ENCODE peak calls at places on chromosomes 2 and 18, in five cellular contexts. One of them, this sample, is unnamed.

GRCh38 chr2:63695583-63695982 is 106.8 kb downstream of the MDH1 start:
- DNase-seq in brain microvascular endothelial cell: no peak
- DNase-seq in IMR-90: no peak
- DNase-seq in GM12865: no peak
- DNase-seq in cardiac muscle cell: no peak
- DNase-seq in this sample: no peak

GRCh38 chr2:108637304-108637669 is 82.0 kb upstream of the RANBP2 start:
- DNase-seq in brain microvascular endothelial cell: peak
- DNase-seq in IMR-90: peak
- DNase-seq in GM12865: peak
- DNase-seq in cardiac muscle cell: peak
- DNase-seq in this sample: peak

GRCh38 chr2:179768765-179769164 is 92.6 kb downstream of the ZNF385B start:
- DNase-seq in brain microvascular endothelial cell: peak
- DNase-seq in IMR-90: peak
- DNase-seq in GM12865: no peak
- DNase-seq in cardiac muscle cell: no peak
- DNase-seq in this sample: peak

GRCh38 chr18:21004721-21005120 is 106.9 kb downstream of the ROCK1 start:
- DNase-seq in brain microvascular endothelial cell: peak
- DNase-seq in IMR-90: peak
- DNase-seq in GM12865: no peak
- DNase-seq in cardiac muscle cell: no peak
- DNase-seq in this sample: peak

GRCh38 chr18:25283769-25284168 is 68.2 kb downstream of the ZNF521 start:
- DNase-seq in brain microvascular endothelial cell: no peak
- DNase-seq in IMR-90: no peak
- DNase-seq in GM12865: no peak
- DNase-seq in cardiac muscle cell: no peak
- DNase-seq in this sample: peak

GRCh38 chr18:58262581-58262980 is 218.6 kb downstream of the NEDD4L start:
- DNase-seq in brain microvascular endothelial cell: no peak
- DNase-seq in IMR-90: no peak
- DNase-seq in GM12865: no peak
- DNase-seq in cardiac muscle cell: no peak
- DNase-seq in this sample: no peak

GRCh38 chr2:68187329-68187728 is 29.6 kb downstream of the PNO1 start:
- DNase-seq in brain microvascular endothelial cell: no peak
- DNase-seq in IMR-90: no peak
- DNase-seq in GM12865: no peak
- DNase-seq in cardiac muscle cell: no peak
- DNase-seq in this sample: no peak

GRCh38 chr2:146228659-146229058 is 1616.2 kb upstream of the ACVR2A start:
- DNase-seq in brain microvascular endothelial cell: no peak
- DNase-seq in IMR-90: no peak
- DNase-seq in GM12865: peak
- DNase-seq in cardiac muscle cell: no peak
- DNase-seq in this sample: no peak

GRCh38 chr2:28570431-28570830 is 74.6 kb downstream of the PLB1 start:
- DNase-seq in brain microvascular endothelial cell: no peak
- DNase-seq in IMR-90: no peak
- DNase-seq in GM12865: no peak
- DNase-seq in cardiac muscle cell: no peak
- DNase-seq in this sample: no peak

GRCh38 chr18:46343940-46344372 is 239.8 kb downstream of the HAUS1 start:
- DNase-seq in brain microvascular endothelial cell: no peak
- DNase-seq in IMR-90: no peak
- DNase-seq in GM12865: peak
- DNase-seq in cardiac muscle cell: no peak
- DNase-seq in this sample: no peak

GRCh38 chr2:54824582-54824981 is 101.1 kb downstream of the EML6 start:
- DNase-seq in brain microvascular endothelial cell: no peak
- DNase-seq in IMR-90: no peak
- DNase-seq in GM12865: no peak
- DNase-seq in cardiac muscle cell: no peak
- DNase-seq in this sample: no peak

GRCh38 chr2:60556441-60556997 is 3.1 kb upstream of the BCL11A start:
- DNase-seq in brain microvascular endothelial cell: no peak
- DNase-seq in IMR-90: no peak
- DNase-seq in GM12865: no peak
- DNase-seq in cardiac muscle cell: no peak
- DNase-seq in this sample: no peak

GRCh38 chr2:9779572-9780264 is 63.6 kb upstream of the TAF1B start:
- DNase-seq in brain microvascular endothelial cell: no peak
- DNase-seq in IMR-90: no peak
- DNase-seq in GM12865: peak
- DNase-seq in cardiac muscle cell: no peak
- DNase-seq in this sample: no peak

GRCh38 chr2:38037757-38038615 is 38.0 kb downstream of the CYP1B1 start:
- DNase-seq in brain microvascular endothelial cell: peak
- DNase-seq in IMR-90: peak
- DNase-seq in GM12865: peak
- DNase-seq in cardiac muscle cell: peak
- DNase-seq in this sample: peak

GRCh38 chr2:62459106-62459505 is 46.9 kb downstream of the TMEM17 start:
- DNase-seq in brain microvascular endothelial cell: no peak
- DNase-seq in IMR-90: no peak
- DNase-seq in GM12865: no peak
- DNase-seq in cardiac muscle cell: no peak
- DNase-seq in this sample: no peak

GRCh38 chr18:7789853-7790552 is 222.9 kb downstream of the PTPRM start:
- DNase-seq in brain microvascular endothelial cell: no peak
- DNase-seq in IMR-90: peak
- DNase-seq in GM12865: no peak
- DNase-seq in cardiac muscle cell: peak
- DNase-seq in this sample: peak

GRCh38 chr2:163711699-163712098 is 24.1 kb downstream of the FIGN start:
- DNase-seq in brain microvascular endothelial cell: no peak
- DNase-seq in IMR-90: no peak
- DNase-seq in GM12865: no peak
- DNase-seq in cardiac muscle cell: no peak
- DNase-seq in this sample: no peak

GRCh38 chr2:130964931-130965330 is 128.2 kb downstream of the ARHGEF4 start:
- DNase-seq in brain microvascular endothelial cell: no peak
- DNase-seq in IMR-90: no peak
- DNase-seq in GM12865: no peak
- DNase-seq in cardiac muscle cell: no peak
- DNase-seq in this sample: no peak

GRCh38 chr18:22432672-22433137 is 15.0 kb upstream of the CTAGE1 start:
- DNase-seq in brain microvascular endothelial cell: peak
- DNase-seq in IMR-90: peak
- DNase-seq in GM12865: no peak
- DNase-seq in cardiac muscle cell: no peak
- DNase-seq in this sample: peak

GRCh38 chr2:181680055-181680936 is at the start of gene NEUROD1:
- DNase-seq in brain microvascular endothelial cell: no peak
- DNase-seq in IMR-90: no peak
- DNase-seq in GM12865: peak
- DNase-seq in cardiac muscle cell: no peak
- DNase-seq in this sample: no peak

GRCh38 chr2:101306410-101306809 is 2.1 kb downstream of the RNF149 start:
- DNase-seq in brain microvascular endothelial cell: no peak
- DNase-seq in IMR-90: no peak
- DNase-seq in GM12865: peak
- DNase-seq in cardiac muscle cell: no peak
- DNase-seq in this sample: peak
- H3K4me3 ChIP-seq in brain microvascular endothelial cell: peak
- H3K4me3 ChIP-seq in IMR-90: peak
- H3K4me3 ChIP-seq in GM12865: peak
- H3K4me3 ChIP-seq in cardiac muscle cell: peak
- H3K4me3 ChIP-seq in this sample: peak

DNA sequence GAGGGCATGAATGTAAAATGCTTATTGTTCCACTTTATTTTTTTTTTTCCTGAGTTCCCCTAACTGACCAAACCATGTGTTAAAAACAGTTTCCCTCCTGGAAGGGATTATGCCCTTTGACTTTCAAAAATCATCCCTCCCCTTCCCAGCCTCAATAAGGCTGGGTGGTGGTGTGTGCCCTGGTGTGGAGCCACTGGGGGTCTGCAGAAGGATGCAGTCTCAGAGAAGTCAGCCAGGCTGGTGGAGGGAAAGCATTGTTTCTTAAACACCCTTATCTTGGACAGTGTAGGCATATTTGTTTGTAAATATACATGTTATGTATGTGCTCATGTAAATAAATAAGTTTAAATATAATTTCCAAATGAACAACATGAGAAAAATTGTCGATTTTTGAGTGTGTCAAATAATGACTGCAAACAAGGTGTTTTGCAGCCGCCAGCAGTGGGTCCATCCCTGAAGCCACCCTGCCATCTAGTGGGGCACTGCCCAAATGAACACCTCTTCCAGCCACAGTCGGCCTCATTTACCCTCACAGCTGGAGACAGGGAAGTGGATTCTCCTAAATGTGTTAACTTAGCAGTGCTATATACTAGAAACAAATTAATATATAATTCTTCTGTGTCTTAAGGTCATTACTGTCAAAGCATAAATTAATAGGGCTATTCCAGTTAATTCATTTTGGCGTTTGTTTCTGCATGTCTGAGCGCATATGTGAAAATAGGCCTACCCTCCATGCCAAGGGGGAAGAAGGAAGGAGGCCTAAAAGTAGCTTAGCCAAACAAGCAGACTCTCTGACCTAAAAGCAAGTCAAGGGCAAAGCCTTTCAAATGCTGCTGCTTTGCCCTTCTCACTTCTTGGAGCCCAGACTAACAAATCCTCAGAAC is 209.6 kb upstream of the PIK3C3 start:
- DNase-seq in brain microvascular endothelial cell: peak
- DNase-seq in IMR-90: peak
- DNase-seq in GM12865: peak
- DNase-seq in cardiac muscle cell: peak
- DNase-seq in this sample: peak
- TF ChIP-seq CTCF in brain microvascular endothelial cell: peak
- TF ChIP-seq CTCF in IMR-90: peak
- TF ChIP-seq CTCF in GM12865: peak
- TF ChIP-seq CTCF in cardiac muscle cell: peak
- TF ChIP-seq CTCF in this sample: peak

GRCh38 chr18:63313409-63313917 is 6.1 kb downstream of the BCL2 start:
- DNase-seq in brain microvascular endothelial cell: no peak
- DNase-seq in IMR-90: no peak
- DNase-seq in GM12865: peak
- DNase-seq in cardiac muscle cell: no peak
- DNase-seq in this sample: no peak
- H3K4me3 ChIP-seq in brain microvascular endothelial cell: no peak
- H3K4me3 ChIP-seq in IMR-90: no peak
- H3K4me3 ChIP-seq in GM12865: peak
- H3K4me3 ChIP-seq in cardiac muscle cell: no peak
- H3K4me3 ChIP-seq in this sample: no peak

GRCh38 chr2:241598487-241598886 is 38.5 kb downstream of the THAP4 start:
- DNase-seq in brain microvascular endothelial cell: no peak
- DNase-seq in IMR-90: no peak
- DNase-seq in GM12865: peak
- DNase-seq in cardiac muscle cell: no peak
- DNase-seq in this sample: no peak

GRCh38 chr2:241598061-241598460 is 38.9 kb downstream of the THAP4 start:
- DNase-seq in brain microvascular endothelial cell: no peak
- DNase-seq in IMR-90: no peak
- DNase-seq in GM12865: no peak
- DNase-seq in cardiac muscle cell: no peak
- DNase-seq in this sample: no peak

GRCh38 chr2:241597561-241597960 is 39.0 kb downstream of the BOK start:
- DNase-seq in brain microvascular endothelial cell: no peak
- DNase-seq in IMR-90: no peak
- DNase-seq in GM12865: no peak
- DNase-seq in cardiac muscle cell: no peak
- DNase-seq in this sample: no peak

GRCh38 chr2:241593271-241593670 is 34.7 kb downstream of the BOK start:
- DNase-seq in brain microvascular endothelial cell: no peak
- DNase-seq in IMR-90: no peak
- DNase-seq in GM12865: no peak
- DNase-seq in cardiac muscle cell: no peak
- DNase-seq in this sample: no peak

GRCh38 chr2:241595600-241596140 is 37.1 kb downstream of the BOK start:
- DNase-seq in brain microvascular endothelial cell: no peak
- DNase-seq in IMR-90: no peak
- DNase-seq in GM12865: no peak
- DNase-seq in cardiac muscle cell: peak
- DNase-seq in this sample: no peak
- TF ChIP-seq CTCF in brain microvascular endothelial cell: peak
- TF ChIP-seq CTCF in IMR-90: peak
- TF ChIP-seq CTCF in GM12865: no peak
- TF ChIP-seq CTCF in cardiac muscle cell: peak
- TF ChIP-seq CTCF in this sample: no peak

DNA sequence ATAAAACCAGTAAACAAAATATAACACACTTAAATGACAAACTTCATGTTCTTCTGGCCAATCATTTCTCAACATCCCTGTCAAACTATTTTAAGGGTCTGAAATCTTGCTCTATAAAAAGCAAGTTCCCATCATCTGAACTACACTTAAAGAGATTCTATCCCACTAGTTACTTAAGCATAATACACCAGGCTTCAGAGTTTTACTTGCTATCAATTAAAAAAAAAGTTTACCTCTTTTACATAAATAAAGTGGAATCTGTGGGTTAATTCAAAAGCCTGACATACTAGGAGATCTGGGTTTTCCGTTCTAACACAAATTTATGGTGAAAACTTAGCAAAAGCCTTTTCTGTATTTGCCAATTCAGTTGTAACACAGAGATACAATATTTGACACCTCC is 1.9 kb downstream of the CLASP1 start:
- DNase-seq in brain microvascular endothelial cell: no peak
- DNase-seq in IMR-90: no peak
- DNase-seq in GM12865: no peak
- DNase-seq in cardiac muscle cell: no peak
- DNase-seq in this sample: no peak
- H3K4me3 ChIP-seq in brain microvascular endothelial cell: no peak
- H3K4me3 ChIP-seq in IMR-90: peak
- H3K4me3 ChIP-seq in GM12865: peak
- H3K4me3 ChIP-seq in cardiac muscle cell: peak
- H3K4me3 ChIP-seq in this sample: peak

DNA sequence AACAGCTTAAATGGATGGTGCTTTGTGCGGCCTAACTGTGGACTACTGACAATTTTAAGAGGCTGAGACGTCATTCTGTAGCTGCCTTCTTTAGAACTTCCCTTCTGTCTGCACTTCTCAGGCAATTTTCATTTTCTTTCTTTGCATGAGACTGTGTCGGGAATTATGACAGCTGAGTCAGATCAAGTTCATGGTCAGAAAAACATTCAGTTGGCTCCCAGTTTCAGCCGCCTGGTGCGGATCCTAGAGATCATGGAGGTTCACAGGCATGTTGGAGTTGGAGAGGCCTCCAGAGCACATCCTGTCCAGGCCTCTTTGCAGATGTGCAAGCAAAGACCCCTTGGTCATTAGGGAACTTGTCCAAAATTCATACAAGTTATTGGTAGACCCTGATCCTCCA is 135.0 kb downstream of the TANC1 start:
- DNase-seq in brain microvascular endothelial cell: no peak
- DNase-seq in IMR-90: peak
- DNase-seq in GM12865: no peak
- DNase-seq in cardiac muscle cell: no peak
- DNase-seq in this sample: no peak
- TF ChIP-seq CTCF in brain microvascular endothelial cell: no peak
- TF ChIP-seq CTCF in IMR-90: no peak
- TF ChIP-seq CTCF in GM12865: no peak
- TF ChIP-seq CTCF in cardiac muscle cell: no peak
- TF ChIP-seq CTCF in this sample: no peak

DNA sequence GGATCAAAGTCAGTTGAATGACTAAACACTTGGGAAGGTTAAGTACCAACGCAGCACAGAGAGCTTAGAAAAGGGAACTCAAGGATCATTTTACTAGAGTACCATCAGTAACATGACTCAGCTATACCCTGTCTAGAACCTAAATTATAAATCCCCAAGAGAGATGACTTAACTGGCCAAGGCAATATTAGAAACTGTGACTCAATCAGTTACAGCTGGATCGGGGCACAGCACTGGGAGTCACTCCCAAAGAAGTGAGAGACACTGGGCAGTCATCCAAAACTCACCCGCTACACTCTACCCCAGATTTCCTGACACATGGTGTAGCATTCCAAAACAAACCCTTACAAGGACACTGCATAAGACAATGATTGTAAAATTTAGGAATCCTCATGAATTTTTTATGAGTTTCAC is 17.7 kb downstream of the IWS1 start:
- DNase-seq in brain microvascular endothelial cell: peak
- DNase-seq in IMR-90: peak
- DNase-seq in GM12865: no peak
- DNase-seq in cardiac muscle cell: peak
- DNase-seq in this sample: peak
- H3K4me3 ChIP-seq in brain microvascular endothelial cell: no peak
- H3K4me3 ChIP-seq in IMR-90: no peak
- H3K4me3 ChIP-seq in GM12865: no peak
- H3K4me3 ChIP-seq in cardiac muscle cell: no peak
- H3K4me3 ChIP-seq in this sample: no peak

This sample was measured in AG10803.